ENCODE peak calls at places on chromosomes 5 and 9, in nine cellular contexts. E is ascending aorta; F is Right ventricle myocardium inferior; O is NCI-H2107; G is astrocyte of the spinal cord; M is foreskin fibroblast; S is activated naive CD8-positive, alpha-beta T cell treated with anti-CD3 and anti-CD28 coated beads for 36 hours; U is adrenal gland; T is NCI-H1105. P is an unnamed sample.

GRCh38 chr5:56467176-56467717 is 234.1 kb upstream of the ANKRD55 start:
- DNase-seq in E (no peak), F (no peak), O (no peak), G (no peak), M (no peak), S (no peak), U (no peak), T (no peak), P (no peak)

GRCh38 chr9:134377976-134378375 is 51.7 kb downstream of the RXRA start:
- DNase-seq in E (peak; percentile 81), F (peak; percentile 89), O (no peak), G (no peak), M (no peak), S (no peak), U (peak; percentile 84), T (no peak), P (no peak)

GRCh38 chr5:42037379-42037932 is 112.4 kb downstream of the FBXO4 start:
- DNase-seq in E (no peak), F (no peak), O (no peak), G (no peak), M (no peak), S (no peak), U (no peak), T (no peak), P (no peak)

GRCh38 chr5:14221768-14222167 is 78.6 kb downstream of the TRIO start:
- DNase-seq in E (no peak), F (no peak), O (no peak), G (no peak), M (no peak), S (no peak), U (no peak), T (no peak), P (no peak)

GRCh38 chr5:32942225-32942989 is 231.3 kb downstream of the NPR3 start:
- DNase-seq in E (no peak), F (no peak), O (no peak), G (peak; percentile 5), M (no peak), S (peak; percentile 2), U (no peak), T (no peak), P (no peak)

GRCh38 chr9:4365055-4365454 is 65.2 kb upstream of the GLIS3 start:
- DNase-seq in E (no peak), F (no peak), O (no peak), G (no peak), M (no peak), S (peak; percentile 12), U (no peak), T (no peak), P (no peak)

GRCh38 chr9:6229604-6230003 is 14.0 kb downstream of the IL33 start:
- DNase-seq in E (no peak), F (no peak), O (no peak), G (no peak), M (no peak), S (no peak), U (no peak), T (no peak), P (no peak)

GRCh38 chr9:93130861-93131481 is 3.1 kb downstream of the NINJ1 start:
- DNase-seq in E (peak; percentile 84), F (peak; percentile 80), O (no peak), G (no peak), M (no peak), S (no peak), U (peak; percentile 53), T (no peak), P (no peak)

GRCh38 chr9:109349431-109349846 is 28.6 kb upstream of the EPB41L4B start:
- DNase-seq in E (no peak), F (no peak), O (no peak), G (peak; percentile 91), M (peak; percentile 53), S (no peak), U (peak; percentile 35), T (peak; percentile 80), P (no peak)

GRCh38 chr5:66498791-66499207 is 97.4 kb upstream of the MAST4 start:
- DNase-seq in E (no peak), F (no peak), O (no peak), G (no peak), M (no peak), S (no peak), U (no peak), T (no peak), P (no peak)

GRCh38 chr5:33212900-33213299 is 227.9 kb upstream of the TARS1 start:
- DNase-seq in E (no peak), F (no peak), O (no peak), G (no peak), M (no peak), S (no peak), U (no peak), T (no peak), P (no peak)

GRCh38 chr9:95620296-95620695 is 103.5 kb upstream of the PTCH1 start:
- DNase-seq in E (no peak), F (no peak), O (no peak), G (no peak), M (no peak), S (no peak), U (no peak), T (no peak), P (no peak)

GRCh38 chr5:111214343-111214742 is 9.8 kb upstream of the CAMK4 start:
- DNase-seq in E (no peak), F (no peak), O (no peak), G (no peak), M (no peak), S (no peak), U (no peak), T (no peak), P (no peak)

GRCh38 chr5:98770158-98770910 is 3.1 kb upstream of the RGMB start:
- DNase-seq in E (peak; percentile 81), F (peak; percentile 54), O (no peak), G (peak; percentile 80), M (peak; percentile 53), S (peak; percentile 29), U (peak; percentile 57), T (no peak), P (no peak)

GRCh38 chr9:92911496-92912475 is 33.9 kb upstream of the ZNF484 start:
- DNase-seq in E (no peak), F (no peak), O (no peak), G (no peak), M (peak; percentile 1), S (no peak), U (no peak), T (no peak), P (no peak)

GRCh38 chr5:146516151-146516475 is at the start of gene GPR151:
- DNase-seq in E (no peak), F (no peak), O (no peak), G (no peak), M (peak; percentile 35), S (no peak), U (no peak), T (no peak), P (no peak)